ENCODE peak calls at places on chromosome 15, in four cellular contexts. J is HepG2, P is K562, K is GM12878. W is an unnamed sample. For H3K4me1, the result is how much of the 10 kb centered on the place peaks cover.

GRCh38 chr15:49604625-49605409 is 15.8 kb downstream of the FAM227B start:
- DNase-seq in J (no peak), P (no peak), K (no peak), W (no peak)

GRCh38 chr15:67091073-67091965 is 25.9 kb downstream of the SMAD3 start:
- DNase-seq in J (no peak), P (peak), K (peak), W (peak)

GRCh38 chr15:63970723-63971426 is 75.4 kb downstream of the DAPK2 start:
- DNase-seq in J (no peak), P (no peak), K (peak), W (no peak)

GRCh38 chr15:81053621-81054020 is 52.9 kb downstream of the TLNRD1 start:
- DNase-seq in J (no peak), P (no peak), K (no peak), W (no peak)

GRCh38 chr15:34682673-34683072 is 72.1 kb downstream of the GJD2 start:
- DNase-seq in J (no peak), P (no peak), K (no peak), W (no peak)

GRCh38 chr15:81118361-81118760 is 15.7 kb upstream of the CFAP161 start:
- DNase-seq in J (no peak), P (no peak), K (no peak), W (no peak)

GRCh38 chr15:66698318-66698961 is 3.6 kb upstream of the SMAD6 start:
- DNase-seq in J (peak), P (peak), K (no peak), W (peak)

GRCh38 chr15:69042531-69042930 is 28.0 kb downstream of the NOX5 start:
- DNase-seq in J (no peak), P (no peak), K (no peak), W (no peak)

GRCh38 chr15:56098230-56098899 is 105.0 kb upstream of the NEDD4 start:
- DNase-seq in J (no peak), P (no peak), K (no peak), W (no peak)

GRCh38 chr15:56099311-56099710 is 105.9 kb upstream of the NEDD4 start:
- DNase-seq in J (no peak), P (no peak), K (no peak), W (no peak)

DNA sequence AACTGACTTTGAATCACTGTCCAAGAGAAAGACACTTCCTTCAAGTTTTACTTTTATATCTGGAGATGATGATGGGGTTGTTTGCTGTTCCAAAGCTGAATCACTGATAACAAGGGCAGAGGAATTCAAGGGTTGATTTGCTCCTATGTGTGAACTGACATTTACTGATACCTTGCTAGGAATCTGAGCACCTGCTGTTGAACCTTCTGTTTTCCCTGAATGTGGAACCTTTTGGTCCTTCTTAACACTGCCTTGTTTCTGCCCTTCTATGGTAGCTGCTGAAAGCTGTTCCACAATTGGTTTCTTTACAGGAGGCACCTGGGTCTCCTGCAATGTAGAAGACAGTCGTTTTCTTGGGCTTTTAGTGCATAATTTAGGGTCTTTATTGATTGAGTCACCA is 102.0 kb upstream of the NEDD4 start:
- DNase-seq in J (no peak), P (no peak), K (no peak), W (no peak)
- TF ChIP-seq SMC3 in J (no peak), P (no peak), K (no peak), W (no peak)

GRCh38 chr15:72227720-72228119 is 3.3 kb downstream of the PKM start:
- DNase-seq in J (no peak), P (no peak), K (no peak), W (no peak)

GRCh38 chr15:72229947-72230196 is 1.1 kb downstream of the PKM start:
- DNase-seq in J (no peak), P (no peak), K (no peak), W (no peak)

GRCh38 chr15:72231066-72231846 is at the start of gene PKM:
- DNase-seq in J (peak), P (peak), K (peak), W (peak)

GRCh38 chr15:72230197-72231065 is 559 bp downstream of the PKM start:
- DNase-seq in J (peak), P (peak), K (peak), W (peak)

GRCh38 chr15:72229076-72229946 is 1.7 kb downstream of the PKM start:
- DNase-seq in J (no peak), P (no peak), K (no peak), W (no peak)
- TF ChIP-seq ESRRA in J (no peak), P (no peak), K (no peak), W (no peak)

DNA sequence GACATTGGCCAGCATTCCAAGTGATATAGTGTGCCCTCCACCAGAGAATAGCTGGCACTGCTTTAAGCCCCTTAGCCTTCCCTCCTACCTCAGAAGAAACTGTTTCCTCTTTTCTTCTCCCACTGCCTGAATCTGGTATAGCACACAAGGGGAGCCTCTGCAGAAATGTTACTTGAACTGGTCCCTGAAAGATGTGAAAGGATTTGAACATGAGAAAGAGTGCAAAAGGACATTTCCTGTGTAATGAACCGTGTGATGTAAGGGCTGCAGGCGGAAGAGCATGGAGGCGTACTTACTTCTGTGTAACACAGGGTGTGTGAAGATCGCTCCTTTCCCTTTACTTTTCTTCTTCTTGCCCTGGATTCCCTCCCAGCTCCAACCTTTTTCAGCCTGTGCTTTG is 8.3 kb downstream of the TMOD3 start:
- DNase-seq in J (no peak), P (no peak), K (peak), W (no peak)
- H3K4me1 ChIP-seq in J (half or more), P (under half), K (under half), W (half or more)

GRCh38 chr15:28208583-28208982 is 109.5 kb upstream of the OCA2 start:
- DNase-seq in J (no peak), P (no peak), K (no peak), W (no peak)
- TF ChIP-seq SMC3 in J (no peak), P (no peak), K (no peak), W (no peak)

DNA sequence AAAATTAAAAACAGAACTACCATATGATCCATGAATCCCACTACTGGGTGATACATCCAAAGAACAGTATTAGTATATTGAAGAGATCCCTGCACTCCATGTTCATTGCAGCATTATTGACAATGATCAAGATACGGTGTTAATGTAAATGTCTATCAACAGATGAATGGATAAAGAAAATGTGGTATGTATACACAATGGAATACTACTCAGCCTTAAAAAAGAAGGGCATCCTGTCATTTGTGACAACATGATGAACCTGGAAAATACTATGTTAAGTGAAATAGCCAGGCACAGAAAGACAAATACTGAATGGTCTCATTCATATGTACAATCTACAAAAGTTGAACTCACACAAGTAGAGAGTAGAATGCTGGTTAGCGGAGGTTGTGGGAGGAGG is 16.6 kb downstream of the TTC23 start:
- DNase-seq in J (no peak), P (no peak), K (no peak), W (no peak)
- TF ChIP-seq ESRRA in J (no peak), P (no peak), K (no peak), W (no peak)

GRCh38 chr15:100726426-100727190 is 124.2 kb downstream of the ASB7 start:
- DNase-seq in J (no peak), P (no peak), K (no peak), W (no peak)

GRCh38 chr15:100723323-100723801 is 121.0 kb downstream of the ASB7 start:
- DNase-seq in J (no peak), P (no peak), K (no peak), W (no peak)

GRCh38 chr15:100727291-100727851 is 125.0 kb downstream of the ASB7 start:
- DNase-seq in J (no peak), P (no peak), K (no peak), W (no peak)

GRCh38 chr15:100726070-100726420 is 123.7 kb downstream of the ASB7 start:
- DNase-seq in J (no peak), P (no peak), K (no peak), W (no peak)

GRCh38 chr15:100725121-100726069 is 123.0 kb downstream of the ASB7 start:
- DNase-seq in J (no peak), P (no peak), K (no peak), W (no peak)
- H3K4me1 ChIP-seq in J (under half), P (under half), K (under half), W (under half)

DNA sequence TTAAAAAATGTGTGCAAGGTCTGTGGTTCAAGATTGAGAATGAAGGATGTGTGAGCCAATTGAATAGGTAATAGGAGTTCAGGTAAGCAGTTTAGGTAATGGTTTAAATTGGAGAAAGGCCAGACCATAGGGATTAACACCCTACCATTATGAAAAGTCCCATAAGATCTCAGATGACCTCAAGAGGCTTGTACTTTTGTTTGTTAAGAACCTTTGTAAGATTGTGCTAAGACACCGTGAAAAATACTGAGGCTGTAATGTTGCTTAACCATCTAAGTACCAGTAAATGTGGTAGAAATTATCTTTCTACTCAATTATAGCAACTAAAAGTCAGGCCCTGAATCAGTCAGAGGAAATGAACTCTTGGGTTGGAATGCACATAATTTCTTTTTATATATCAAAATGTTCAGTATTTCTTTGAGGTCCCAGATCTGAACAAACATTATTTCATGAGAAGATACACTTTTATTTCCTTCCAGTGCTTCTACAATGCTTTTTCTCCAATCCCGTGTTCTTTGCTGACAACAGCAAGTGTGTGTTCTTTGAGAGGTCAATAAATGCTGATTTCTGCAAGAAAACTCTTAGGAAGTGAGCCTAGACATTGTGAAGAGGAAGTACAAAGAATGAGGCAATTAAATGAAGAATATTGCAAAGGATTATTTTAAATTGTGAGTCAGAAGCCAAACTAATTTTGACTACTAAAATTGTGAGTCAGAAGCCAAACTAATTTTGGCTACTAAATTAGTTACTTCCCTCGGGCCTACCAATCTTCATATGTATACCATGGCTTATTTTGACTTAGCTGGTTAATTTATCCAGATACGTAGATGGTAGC is 66.5 kb downstream of the TCF12 start:
- DNase-seq in J (no peak), P (no peak), K (no peak), W (no peak)
- TF ChIP-seq SMC3 in J (no peak), P (no peak), K (no peak), W (no peak)